ENCODE peak calls at places on chromosome 7, in nine cellular contexts. B is A549; R is KBM-7; P is T-helper 9 cell; D is Caki2; U is stimulated activated CD4-positive, alpha-beta T cell treated with anti-CD3 and anti-CD28 coated beads, Interleukin-12 subunit alpha, Interleukin-12 subunit beta, amount 100 ng/mL, for 24 hours; Z is frontal cortex; A is amygdala; C is stromal cell of bone marrow. G is an unnamed sample.

GRCh38 chr7:34928052-34928451 is 109.2 kb downstream of the DPY19L1 start:
- DNase-seq in Z (no peak), U (peak; percentile 41), A (peak; percentile 20), D (no peak), B (no peak), P (peak; percentile 22), C (no peak), R (peak; percentile 8), G (peak; percentile 52)

GRCh38 chr7:85176197-85176596 is 10.7 kb downstream of the SEMA3D start:
- DNase-seq in D (no peak), B (no peak), U (no peak), P (no peak), Z (no peak), A (no peak), R (no peak), C (no peak), G (no peak)

GRCh38 chr7:92765725-92766124 is 70.6 kb downstream of the CDK6 start:
- DNase-seq in B (no peak), U (no peak), A (no peak), P (no peak), D (peak; percentile 63), C (no peak), R (no peak), Z (no peak), G (peak; percentile 29)

GRCh38 chr7:80922254-80923049 is 3.6 kb upstream of the SEMA3C start:
- DNase-seq in Z (no peak), A (no peak), U (no peak), D (no peak), R (no peak), P (no peak), B (no peak), C (no peak), G (no peak)

GRCh38 chr7:107078517-107078966 is 34.0 kb downstream of the PRKAR2B start:
- DNase-seq in D (peak; percentile 36), B (peak; percentile 13), U (no peak), C (peak; percentile 1), Z (no peak), R (no peak), A (no peak), P (no peak), G (no peak)

GRCh38 chr7:20270867-20271266 is 53.7 kb upstream of the MACC1 start:
- DNase-seq in C (no peak), A (no peak), R (no peak), D (no peak), Z (no peak), P (no peak), B (no peak), U (no peak), G (no peak)

GRCh38 chr7:50212666-50213621 is 91.6 kb upstream of the IKZF1 start:
- DNase-seq in U (no peak), A (no peak), D (no peak), C (no peak), Z (no peak), B (no peak), P (no peak), R (peak; percentile 92), G (no peak)

GRCh38 chr7:47587389-47587788 is 5.5 kb upstream of the TNS3 start:
- DNase-seq in Z (no peak), B (no peak), A (no peak), U (no peak), C (no peak), R (no peak), D (no peak), P (no peak), G (no peak)

GRCh38 chr7:92133737-92134270 is 473 bp downstream of the CYP51A1 start:
- DNase-seq in C (peak; percentile 17), A (peak; percentile 50), B (peak; percentile 60), Z (peak; percentile 44), P (peak; percentile 53), D (peak; percentile 78), R (peak; percentile 78), U (peak; percentile 45), G (peak; percentile 49)

GRCh38 chr7:121288894-121289293 is 39.9 kb upstream of the WNT16 start:
- DNase-seq in R (no peak), Z (no peak), A (no peak), P (no peak), U (no peak), C (no peak), B (no peak), D (peak; percentile 73), G (peak; percentile 73)

GRCh38 chr7:18866359-18867036 is 250.9 kb downstream of the TWIST1 start:
- DNase-seq in R (no peak), B (peak; percentile 4), U (no peak), A (no peak), Z (no peak), C (peak; percentile 100), D (peak; percentile 66), P (no peak), G (peak; percentile 96)

GRCh38 chr7:100604078-100604975 is 2.2 kb downstream of the PCOLCE start:
- DNase-seq in B (peak; percentile 90), A (peak; percentile 32), U (peak; percentile 63), Z (peak; percentile 84), R (peak; percentile 88), D (peak; percentile 67), P (peak; percentile 73), C (no peak), G (no peak)

GRCh38 chr7:43481905-43482678 is 100.8 kb upstream of the STK17A start:
- DNase-seq in R (no peak), A (no peak), C (no peak), Z (no peak), B (no peak), D (peak; percentile 71), P (no peak), U (no peak), G (no peak)

GRCh38 chr7:157397751-157398691 is 61.2 kb downstream of the DNAJB6 start:
- DNase-seq in A (no peak), R (peak; percentile 32), U (no peak), P (no peak), Z (no peak), C (no peak), D (peak; percentile 76), B (peak; percentile 59), G (peak; percentile 62)

GRCh38 chr7:41777894-41778596 is 75.2 kb upstream of the INHBA start:
- DNase-seq in U (no peak), B (no peak), R (peak; percentile 91), D (no peak), C (no peak), Z (no peak), A (no peak), P (no peak), G (no peak)

GRCh38 chr7:100896743-100897051 is 1.0 kb upstream of the ACHE start:
- DNase-seq in Z (no peak), A (no peak), U (no peak), R (no peak), D (no peak), B (no peak), P (no peak), C (no peak), G (no peak)

GRCh38 chr7:3244241-3244814 is 56.7 kb upstream of the SDK1 start:
- DNase-seq in U (no peak), P (no peak), Z (no peak), A (no peak), C (no peak), D (peak; percentile 94), R (no peak), B (peak; percentile 66), G (peak; percentile 98)

GRCh38 chr7:14270099-14270498 is 280.6 kb upstream of the ETV1 start:
- DNase-seq in P (no peak), B (no peak), D (no peak), Z (no peak), R (no peak), U (no peak), A (no peak), C (no peak), G (no peak)

G was measured in H4.